ENCODE peak calls at places on chromosomes 4 and X, in ten cellular contexts. W is colonic mucosa, X is tibial artery, I is cardiac muscle cell, O is body of pancreas, B is fibroblast of lung, F is spleen, Z is esophagus squamous epithelium, K is tibial nerve, H is heart right ventricle. R is an unnamed sample. For H3K4me1, the result is how much of the 10 kb centered on the place peaks cover.

GRCh38 chr4:75547647-75548387 is 8.0 kb upstream of the ODAPH start:
- DNase-seq in O (peak), F (no peak), Z (no peak), H (peak), B (peak), X (peak), K (peak), W (peak), I (peak), R (no peak)

GRCh38 chrX:17738002-17738713 is 865 bp downstream of the SCML1 start:
- DNase-seq in W (peak), I (peak), H (peak), O (peak), K (peak), F (peak), Z (no peak), X (peak), B (peak), R (peak)

GRCh38 chrX:48617542-48618340 is 20.4 kb downstream of the WDR13 start:
- DNase-seq in H (no peak), K (no peak), B (peak), Z (no peak), F (no peak), I (peak), O (no peak), W (no peak), X (no peak), R (no peak)

GRCh38 chr4:98546910-98547544 is 111.4 kb downstream of the TSPAN5 start:
- DNase-seq in B (peak), O (no peak), X (peak), I (peak), K (peak), H (peak), W (no peak), Z (no peak), F (no peak), R (no peak)

GRCh38 chr4:83785906-83786305 is 250.0 kb downstream of the GPAT3 start:
- DNase-seq in X (no peak), Z (no peak), O (no peak), B (no peak), I (no peak), H (no peak), F (no peak), K (no peak), W (no peak), R (no peak)

GRCh38 chr4:153232768-153233167 is 28.5 kb downstream of the TRIM2 start:
- DNase-seq in I (no peak), K (no peak), W (peak), X (no peak), H (peak), B (no peak), O (peak), Z (no peak), F (no peak), R (no peak)

GRCh38 chrX:106168107-106168506 is at the start of gene PWWP3B:
- DNase-seq in H (peak), B (peak), O (peak), F (no peak), I (peak), Z (no peak), W (peak), K (peak), X (no peak), R (peak)

GRCh38 chr4:26235500-26235899 is 85.3 kb upstream of the RBPJ start:
- DNase-seq in Z (peak), K (peak), F (no peak), H (peak), X (peak), B (peak), W (peak), O (peak), I (peak), R (no peak)

GRCh38 chr4:102449751-102450352 is 51.3 kb upstream of the NFKB1 start:
- DNase-seq in K (peak), B (peak), F (no peak), O (peak), X (no peak), W (peak), Z (no peak), I (peak), H (no peak), R (no peak)

GRCh38 chrX:30659421-30659820 is 6.2 kb downstream of the GK start:
- DNase-seq in O (no peak), K (no peak), W (no peak), H (no peak), X (no peak), B (peak), F (no peak), I (peak), Z (no peak), R (no peak)

GRCh38 chr4:47383829-47384427 is 79.6 kb downstream of the COMMD8 start:
- DNase-seq in W (no peak), Z (no peak), K (no peak), X (no peak), I (peak), H (no peak), F (no peak), B (peak), O (no peak), R (no peak)

DNA sequence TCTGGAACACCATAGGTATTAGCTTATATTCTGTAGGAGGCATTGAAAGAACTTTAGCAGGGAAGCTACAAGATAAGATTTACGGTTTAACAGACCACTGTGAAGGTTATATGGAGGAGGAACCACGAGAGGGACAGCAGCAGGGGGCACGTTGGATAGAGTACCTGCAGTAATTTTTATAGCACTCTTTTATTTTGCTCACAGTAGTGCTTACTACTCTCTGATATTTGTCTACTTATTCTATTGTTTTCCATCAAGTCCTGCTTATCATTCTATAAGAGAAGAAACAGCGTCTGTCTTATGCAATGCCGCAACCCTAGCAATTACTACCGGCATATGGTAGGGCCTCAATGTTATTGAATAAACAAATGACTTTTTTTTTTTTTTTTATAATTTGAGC is 122.5 kb downstream of the PCDH7 start:
- DNase-seq in O (no peak), W (no peak), K (no peak), H (no peak), B (no peak), X (no peak), F (no peak), I (no peak), Z (no peak), R (no peak)
- H3K4me1 ChIP-seq in O (under half), W (under half), K (under half), H (under half), B (under half), X (half or more), F (under half), I (half or more), Z (under half), R (under half)

GRCh38 chr4:31674313-31674947 is 954.3 kb downstream of the PCDH7 start:
- DNase-seq in W (no peak), I (peak), B (no peak), H (no peak), X (no peak), Z (no peak), F (no peak), O (no peak), K (no peak), R (no peak)
- TF ChIP-seq CTCF in W (peak), I (peak), B (peak), H (peak), X (peak), Z (no peak), F (no peak), O (peak), K (peak), R (peak)

DNA sequence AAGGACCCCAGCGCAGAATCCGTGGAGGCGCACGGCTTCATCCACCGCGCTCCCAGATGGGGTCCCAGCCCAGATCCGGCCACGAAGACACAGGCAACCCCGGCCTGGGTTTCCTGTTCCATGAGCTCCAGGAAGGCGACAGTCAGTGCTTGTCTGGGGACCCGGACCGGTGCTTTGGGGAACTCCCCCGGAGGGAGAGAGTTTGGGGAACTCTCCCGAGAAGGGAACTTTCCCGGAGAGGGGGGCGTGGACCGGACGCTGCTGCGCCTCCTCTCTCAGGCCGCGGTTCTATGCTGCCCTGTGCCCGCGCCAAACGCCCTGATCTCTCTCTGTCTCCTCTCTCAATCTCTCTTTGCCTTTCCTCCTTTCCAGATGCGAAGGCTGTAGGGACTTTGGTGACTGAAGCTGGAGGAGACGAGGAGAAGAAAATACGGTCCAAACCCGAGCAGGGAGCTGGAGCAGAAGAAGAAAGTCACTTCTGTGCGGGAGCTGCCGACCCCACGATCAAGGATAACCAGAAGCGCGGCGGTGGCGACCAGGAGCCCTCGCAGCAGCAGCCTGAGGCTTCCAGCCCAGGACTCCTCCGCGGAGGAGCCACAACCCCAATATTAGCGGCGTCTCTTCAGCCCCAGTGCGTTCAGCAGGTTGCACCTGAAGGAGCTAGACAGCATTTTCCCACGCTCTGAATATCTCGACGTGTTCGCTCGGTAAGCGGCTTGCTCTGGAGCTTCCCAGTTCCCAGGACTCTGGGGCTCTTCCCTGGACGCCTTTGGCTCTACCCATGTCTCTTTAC is 47.6 kb upstream of the NKAP start:
- DNase-seq in B (no peak), X (no peak), Z (no peak), K (no peak), W (no peak), I (no peak), H (no peak), O (peak), F (peak), R (no peak)
- H3K4me3 ChIP-seq in B (no peak), X (peak), Z (peak), K (peak), W (peak), I (peak), H (no peak), O (no peak), F (peak), R (peak)

GRCh38 chr4:99645638-99646037 is 12.0 kb downstream of the C4orf54 start:
- DNase-seq in W (no peak), O (no peak), Z (no peak), I (no peak), F (no peak), H (no peak), X (no peak), B (no peak), K (no peak), R (no peak)
- H3K4me1 ChIP-seq in W (under half), O (under half), Z (under half), I (under half), F (under half), H (under half), X (under half), B (under half), K (under half), R (under half)

GRCh38 chr4:5979981-5980380 is 38.2 kb downstream of the C4orf50 start:
- DNase-seq in Z (no peak), O (no peak), F (no peak), I (no peak), K (no peak), W (no peak), H (no peak), B (peak), X (peak), R (peak)
- TF ChIP-seq CTCF in Z (no peak), O (peak), F (peak), I (peak), K (no peak), W (no peak), H (peak), B (no peak), X (no peak), R (peak)

GRCh38 chr4:58590714-58591113 is 1480.5 kb upstream of the IGFBP7 start:
- DNase-seq in K (no peak), H (no peak), F (no peak), I (no peak), X (no peak), B (no peak), W (no peak), O (no peak), Z (no peak), R (no peak)
- H3K4me3 ChIP-seq in K (no peak), H (no peak), F (no peak), I (no peak), X (no peak), B (no peak), W (no peak), O (no peak), Z (no peak), R (no peak)